ENCODE peak calls at places on chromosomes 12 and 14, in eight cellular contexts. T is A172; P is ELF-1; F is GM23338; M is activated naive CD4-positive, alpha-beta T cell treated with Interleukin-2 at 50 U/mL for 16 hours; E is activated T-helper 9 cell treated with anti-CD3 and anti-CD28 coated beads, Interleukin-2, amount 50 U/mL, for 16 hours; I is stimulated activated CD4-positive, alpha-beta T cell treated with anti-CD3 and anti-CD28 coated beads, Interleukin-15, amount 100 ng/mL, for 1 hour; O is endothelial cell. B is an unnamed sample.

GRCh38 chr14:92951912-92952471 is 29.0 kb downstream of the CHGA start:
- DNase-seq in T (peak), P (peak), F (peak), M (peak), E (peak), I (peak), O (peak), B (peak)

GRCh38 chr12:99053599-99054362 is 408.7 kb downstream of the APAF1 start:
- DNase-seq in T (no peak), P (no peak), F (no peak), M (no peak), E (no peak), I (no peak), O (no peak), B (no peak)

GRCh38 chr12:69686731-69687130 is 12.4 kb downstream of the BEST3 start:
- DNase-seq in T (no peak), P (no peak), F (no peak), M (no peak), E (no peak), I (no peak), O (no peak), B (no peak)

GRCh38 chr14:22602011-22602410 is 3.9 kb downstream of the ABHD4 start:
- DNase-seq in T (no peak), P (no peak), F (no peak), M (no peak), E (no peak), I (no peak), O (no peak), B (no peak)

GRCh38 chr14:23357261-23357660 is 4.6 kb upstream of the SLC22A17 start:
- DNase-seq in T (no peak), P (no peak), F (no peak), M (no peak), E (no peak), I (no peak), O (no peak), B (no peak)

GRCh38 chr12:105799103-105799502 is 339.7 kb downstream of the NUAK1 start:
- DNase-seq in T (no peak), P (no peak), F (no peak), M (no peak), E (no peak), I (no peak), O (no peak), B (no peak)

GRCh38 chr12:106954462-106955376 is 988 bp upstream of the TMEM263 start:
- DNase-seq in T (no peak), P (no peak), F (peak), M (no peak), E (peak), I (no peak), O (peak), B (no peak)

GRCh38 chr14:53187921-53188463 is 34.9 kb upstream of the DDHD1 start:
- DNase-seq in T (no peak), P (no peak), F (no peak), M (no peak), E (no peak), I (no peak), O (no peak), B (no peak)

GRCh38 chr12:124445121-124445718 is 122.2 kb downstream of the NCOR2 start:
- DNase-seq in T (no peak), P (no peak), F (no peak), M (no peak), E (no peak), I (no peak), O (no peak), B (no peak)

GRCh38 chr12:6367065-6367968 is 8.0 kb downstream of the SCNN1A start:
- DNase-seq in T (no peak), P (peak), F (no peak), M (peak), E (no peak), I (no peak), O (no peak), B (no peak)

GRCh38 chr14:100076630-100077029 is 11.4 kb downstream of the EVL start:
- DNase-seq in T (peak), P (no peak), F (no peak), M (no peak), E (no peak), I (no peak), O (no peak), B (peak)

GRCh38 chr12:93154096-93154728 is 223.5 kb upstream of the NUDT4 start:
- DNase-seq in T (no peak), P (no peak), F (no peak), M (no peak), E (no peak), I (no peak), O (no peak), B (no peak)

GRCh38 chr14:69708586-69709169 is 58.3 kb upstream of the SRSF5 start:
- DNase-seq in T (peak), P (peak), F (peak), M (peak), E (no peak), I (no peak), O (no peak), B (no peak)